ENCODE peak calls at places on chromosome 17, in ten cellular contexts. H is hepatocyte, Q is fibroblast of lung, L is cardiac muscle cell, G is keratinocyte, T is prostate gland, U is ascending aorta, O is right atrium auricular region, J is OCI-LY7, E is A549. N is an unnamed sample.
A peak's percentile ranks its signal among the peaks of the same experiment; 100 is the strongest.

GRCh38 chr17:44218344-44219125 is 940 bp downstream of the UBTF start:
- DNase-seq in H (peak; percentile 96), Q (peak; percentile 86), L (peak; percentile 92), G (no peak), T (peak; percentile 87), U (peak; percentile 92), O (no peak), J (peak; percentile 94), E (peak; percentile 93), N (peak; percentile 85)

GRCh38 chr17:48215583-48216139 is 108.1 kb downstream of the SNX11 start:
- DNase-seq in H (peak; percentile 71), Q (peak; percentile 56), L (no peak), G (no peak), T (no peak), U (no peak), O (no peak), J (no peak), E (peak; percentile 80), N (no peak)

GRCh38 chr17:4587195-4587594 is 2.9 kb downstream of the SMTNL2 start:
- DNase-seq in H (no peak), Q (no peak), L (no peak), G (no peak), T (no peak), U (no peak), O (no peak), J (no peak), E (no peak), N (no peak)

GRCh38 chr17:45035848-45036247 is 15.6 kb downstream of the DCAKD start:
- DNase-seq in H (no peak), Q (no peak), L (no peak), G (no peak), T (no peak), U (no peak), O (no peak), J (no peak), E (no peak), N (no peak)

GRCh38 chr17:36720131-36720530 is 118.7 kb downstream of the MRM1 start:
- DNase-seq in H (no peak), Q (no peak), L (no peak), G (no peak), T (no peak), U (no peak), O (no peak), J (no peak), E (no peak), N (no peak)

GRCh38 chr17:40110026-40110425 is 9.6 kb upstream of the NR1D1 start:
- DNase-seq in H (no peak), Q (no peak), L (no peak), G (no peak), T (no peak), U (no peak), O (no peak), J (no peak), E (no peak), N (peak; percentile 64)

GRCh38 chr17:81444610-81445339 is 49.5 kb downstream of the BAHCC1 start:
- DNase-seq in H (no peak), Q (no peak), L (no peak), G (no peak), T (no peak), U (no peak), O (no peak), J (no peak), E (no peak), N (no peak)

GRCh38 chr17:57853695-57854094 is 3.9 kb upstream of the MRPS23 start:
- DNase-seq in H (no peak), Q (no peak), L (no peak), G (no peak), T (peak; percentile 75), U (peak; percentile 92), O (no peak), J (no peak), E (no peak), N (peak; percentile 92)

GRCh38 chr17:75691371-75692290 is 24.5 kb downstream of the SAP30BP start:
- DNase-seq in H (no peak), Q (no peak), L (no peak), G (peak; percentile 93), T (peak; percentile 80), U (no peak), O (no peak), J (no peak), E (no peak), N (no peak)

GRCh38 chr17:75692976-75693375 is 25.8 kb downstream of the SAP30BP start:
- DNase-seq in H (no peak), Q (no peak), L (no peak), G (no peak), T (no peak), U (no peak), O (no peak), J (no peak), E (no peak), N (no peak)

GRCh38 chr17:75688209-75688771 is 21.2 kb downstream of the SAP30BP start:
- DNase-seq in H (no peak), Q (no peak), L (no peak), G (no peak), T (no peak), U (no peak), O (no peak), J (peak; percentile 50), E (no peak), N (no peak)

GRCh38 chr17:75685508-75685907 is 18.4 kb downstream of the SAP30BP start:
- DNase-seq in H (no peak), Q (no peak), L (no peak), G (no peak), T (no peak), U (no peak), O (no peak), J (no peak), E (no peak), N (no peak)

DNA sequence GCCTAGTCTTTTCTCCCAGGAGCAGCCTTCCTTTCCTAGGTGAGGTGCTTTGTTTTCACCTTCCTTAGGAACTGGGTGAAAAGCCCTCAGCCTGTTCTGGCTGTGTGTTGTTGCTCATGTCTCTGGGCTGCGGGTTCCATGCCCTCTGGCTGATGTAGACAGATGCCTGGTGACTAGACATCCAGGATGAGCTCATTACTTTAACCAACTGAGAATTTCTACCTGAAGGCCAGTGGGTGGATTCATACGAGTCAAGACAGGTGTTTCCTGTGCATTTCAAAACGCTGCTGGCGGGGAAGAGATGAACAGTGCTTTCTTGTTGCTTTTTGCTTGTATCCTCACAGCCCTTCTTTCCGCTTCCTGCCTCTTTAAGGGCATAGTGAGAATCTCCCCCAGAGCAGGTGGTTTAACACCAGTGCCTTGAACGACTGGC is 22.3 kb downstream of the SAP30BP start:
- DNase-seq in H (no peak), Q (no peak), L (no peak), G (peak; percentile 98), T (no peak), U (no peak), O (no peak), J (peak; percentile 98), E (no peak), N (no peak)
- H3K4me3 ChIP-seq in H (no peak overlapping the region), Q (no peak overlapping the region), L (no peak overlapping the region), G (no peak overlapping the region), T (no peak overlapping the region), U (no peak overlapping the region), O (no peak overlapping the region), J (peak overlapping the region; percentile 53), E (no peak overlapping the region), N (no peak overlapping the region)

DNA sequence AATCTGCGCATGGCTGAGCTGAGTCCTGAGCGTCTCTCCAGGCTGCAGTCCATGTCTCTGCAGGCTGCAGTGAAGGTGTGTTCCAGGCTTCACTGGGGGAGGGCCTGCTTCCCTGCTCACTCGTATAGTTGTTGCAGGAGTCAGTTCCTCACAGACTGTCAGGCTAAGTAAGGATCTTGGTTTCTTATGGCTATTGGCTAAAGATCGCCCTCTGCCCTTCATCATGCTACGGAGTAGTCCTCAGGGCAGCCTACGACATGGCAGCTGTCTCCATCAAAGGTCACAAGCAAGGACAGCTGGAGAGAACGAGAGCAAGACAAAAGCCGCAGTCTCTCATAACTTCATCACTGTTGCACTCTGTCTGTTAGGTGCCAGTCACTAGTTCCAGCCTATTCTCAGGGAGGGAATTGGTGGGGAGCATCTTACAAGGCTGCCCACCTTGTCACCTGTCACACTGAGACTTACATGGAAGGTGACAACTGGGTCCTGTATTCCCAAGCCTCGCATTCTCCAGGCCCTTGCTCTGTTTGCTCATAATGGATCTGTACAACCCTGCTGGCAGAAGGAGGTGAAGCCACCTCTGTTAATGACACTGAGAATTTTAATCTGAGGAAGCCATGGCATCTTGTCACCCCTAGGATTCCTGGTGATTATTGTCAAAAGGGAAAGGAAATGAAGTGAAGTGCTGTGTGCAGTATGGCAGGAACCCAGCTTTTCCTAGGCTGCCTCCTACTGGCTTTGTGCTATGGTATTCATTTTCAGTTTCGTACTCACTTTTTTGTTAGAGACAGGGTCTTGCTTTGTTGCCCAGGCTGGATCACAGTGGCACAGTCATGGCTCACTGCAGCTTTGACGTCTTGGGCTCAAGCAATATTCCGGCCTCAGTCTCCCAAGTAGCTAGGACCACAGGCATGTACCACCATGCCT is 43.4 kb downstream of the MFSD11 start:
- DNase-seq in H (no peak), Q (no peak), L (peak; percentile 46), G (no peak), T (no peak), U (no peak), O (no peak), J (peak; percentile 55), E (no peak), N (no peak)
- TF ChIP-seq CTCF in H (no peak), Q (no peak), L (no peak), G (no peak), T (no peak), U (no peak), O (no peak), J (peak; percentile 65), E (no peak), N (no peak)

DNA sequence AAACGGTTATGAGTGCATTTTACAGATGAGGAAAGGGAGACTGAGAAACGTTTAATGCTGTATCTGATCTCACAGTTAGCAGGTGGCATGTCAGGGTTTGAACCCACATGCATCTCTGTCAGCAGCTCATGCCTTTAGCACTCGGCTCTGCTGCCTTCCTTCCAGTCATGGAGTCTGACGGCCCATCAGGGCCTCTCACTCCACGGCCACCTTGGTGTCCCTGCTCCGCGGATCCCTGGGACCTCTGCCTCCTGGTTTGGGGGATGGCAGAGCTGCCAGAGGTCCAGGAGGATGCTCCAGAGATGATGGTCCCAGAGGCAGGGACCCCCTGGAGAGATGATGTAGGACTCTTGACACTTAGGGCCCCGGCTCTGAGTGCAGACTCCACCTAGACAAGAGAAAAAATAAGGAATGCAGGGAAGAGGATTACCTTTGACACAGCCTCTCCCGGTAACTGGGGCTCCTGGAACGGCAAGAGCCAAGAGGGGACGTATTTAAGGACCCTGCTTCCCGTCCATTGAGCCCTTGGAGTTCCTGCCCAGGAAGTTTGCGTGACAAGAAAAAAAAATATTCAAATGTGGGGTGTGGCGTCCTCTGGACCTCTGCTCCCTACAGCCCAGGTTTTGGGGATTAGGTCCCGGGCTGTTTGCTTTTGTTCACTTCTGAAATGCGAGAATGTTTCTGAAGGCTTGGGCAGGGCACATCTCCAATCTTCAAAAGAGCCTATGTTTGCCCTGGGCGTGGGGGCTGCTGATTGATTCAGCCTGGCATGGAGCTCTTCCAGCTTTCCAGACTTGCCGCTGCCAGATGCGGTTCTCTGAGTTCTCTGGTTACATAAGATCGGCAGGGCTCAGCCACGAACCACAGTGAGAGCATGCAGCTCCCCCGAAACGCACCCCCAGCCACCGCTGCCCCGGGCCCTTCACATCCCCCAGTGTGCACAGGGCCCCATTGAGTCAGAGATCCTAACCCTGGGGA is at the start of gene ALDH3A1:
- DNase-seq in H (peak; percentile 38), Q (no peak), L (no peak), G (no peak), T (peak; percentile 72), U (no peak), O (no peak), J (no peak), E (peak; percentile 99), N (no peak)
- H3K27ac ChIP-seq in H (peak within 1 kb of the TSS; percentile 60), Q (no peak within 1 kb of the TSS), L (no peak within 1 kb of the TSS), G (no peak within 1 kb of the TSS), T (no peak within 1 kb of the TSS), U (no peak within 1 kb of the TSS), O (no peak within 1 kb of the TSS), J (no peak within 1 kb of the TSS), E (peak within 1 kb of the TSS; percentile 98), N (no peak within 1 kb of the TSS)

DNA sequence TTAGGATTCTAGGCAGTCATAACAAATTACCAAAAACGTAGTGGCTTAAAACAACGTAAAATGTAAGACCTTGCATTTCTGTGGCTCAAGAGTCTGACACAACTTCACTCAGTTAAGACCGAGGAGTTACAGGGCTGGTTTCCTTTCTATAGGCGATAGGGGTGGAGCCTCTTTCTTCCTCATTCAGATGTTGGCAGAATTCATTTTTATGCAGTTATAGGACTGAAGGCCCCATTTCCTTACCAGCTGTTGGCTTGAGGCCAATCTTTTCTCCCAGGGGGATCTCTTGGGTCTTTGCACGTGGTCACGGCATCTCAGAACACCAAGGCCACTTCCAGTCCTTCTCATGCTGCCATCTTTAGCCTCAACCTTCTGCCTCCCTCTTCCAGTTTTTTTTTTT is 145.2 kb downstream of the KCNJ2 start:
- DNase-seq in H (no peak), Q (no peak), L (no peak), G (no peak), T (no peak), U (no peak), O (no peak), J (no peak), E (no peak), N (no peak)
- H3K4me3 ChIP-seq in H (no peak overlapping the region), Q (no peak overlapping the region), L (no peak overlapping the region), G (no peak overlapping the region), T (no peak overlapping the region), U (no peak overlapping the region), O (no peak overlapping the region), J (no peak overlapping the region), E (no peak overlapping the region), N (no peak overlapping the region)

N was measured in coronary artery.